ENCODE peak calls at places on chromosomes 12 and 14, in seven cellular contexts. Y, D, O, B, J, N and C are unnamed samples.

GRCh38 chr14:70698288-70698687 is 56.6 kb downstream of the TTC9 start:
- DNase-seq in Y (no peak), D (peak), O (peak), B (no peak), J (peak), N (no peak), C (no peak)

GRCh38 chr14:71460091-71460490 is 472.1 kb upstream of the RGS6 start:
- DNase-seq in Y (no peak), D (no peak), O (no peak), B (no peak), J (no peak), N (no peak), C (no peak)

GRCh38 chr12:112309797-112310196 is 72.4 kb downstream of the HECTD4 start:
- DNase-seq in Y (no peak), D (no peak), O (no peak), B (peak), J (no peak), N (no peak), C (no peak)

GRCh38 chr12:109597795-109598427 is 24.3 kb downstream of the MVK start:
- DNase-seq in Y (peak), D (peak), O (peak), B (peak), J (peak), N (peak), C (peak)

GRCh38 chr12:6084261-6084968 is 40.1 kb downstream of the VWF start:
- DNase-seq in Y (peak), D (no peak), O (peak), B (no peak), J (peak), N (no peak), C (no peak)

GRCh38 chr12:51505363-51505762 is 80.7 kb downstream of the SLC4A8 start:
- DNase-seq in Y (no peak), D (no peak), O (no peak), B (no peak), J (no peak), N (no peak), C (no peak)

GRCh38 chr12:49389092-49389703 is 21.9 kb downstream of the SPATS2 start:
- DNase-seq in Y (no peak), D (peak), O (no peak), B (no peak), J (no peak), N (peak), C (peak)

GRCh38 chr12:21759737-21760136 is 14.8 kb downstream of the KCNJ8 start:
- DNase-seq in Y (no peak), D (no peak), O (no peak), B (no peak), J (no peak), N (no peak), C (no peak)

GRCh38 chr14:57480044-57480443 is 13.6 kb downstream of the CCDC198 start:
- DNase-seq in Y (no peak), D (no peak), O (peak), B (no peak), J (peak), N (no peak), C (no peak)

GRCh38 chr12:563250-563781 is 99.9 kb downstream of the NINJ2 start:
- DNase-seq in Y (no peak), D (no peak), O (no peak), B (no peak), J (no peak), N (peak), C (no peak)

GRCh38 chr14:96554315-96554910 is 52.2 kb downstream of the PAPOLA start:
- DNase-seq in Y (no peak), D (no peak), O (no peak), B (no peak), J (no peak), N (no peak), C (no peak)

GRCh38 chr14:62645649-62646048 is 399.6 kb downstream of the KCNH5 start:
- DNase-seq in Y (no peak), D (no peak), O (no peak), B (no peak), J (no peak), N (no peak), C (no peak)

GRCh38 chr12:132513070-132513398 is 23.1 kb downstream of the FBRSL1 start:
- DNase-seq in Y (no peak), D (no peak), O (no peak), B (no peak), J (peak), N (no peak), C (no peak)

GRCh38 chr14:52342849-52343606 is 28.9 kb downstream of the PTGER2 start:
- DNase-seq in Y (no peak), D (no peak), O (peak), B (no peak), J (peak), N (no peak), C (no peak)
- TF ChIP-seq CTCF in Y (no peak), D (no peak), O (no peak), B (no peak), J (no peak), N (no peak), C (no peak)

GRCh38 chr12:14238224-14238792 is 127.2 kb upstream of the ATF7IP start:
- DNase-seq in Y (no peak), D (no peak), O (peak), B (no peak), J (peak), N (no peak), C (no peak)
- TF ChIP-seq CTCF in Y (peak), D (peak), O (peak), B (peak), J (peak), N (peak), C (peak)

GRCh38 chr14:94461526-94462218 is 9.1 kb upstream of the SERPINA11 start:
- DNase-seq in Y (no peak), D (no peak), O (no peak), B (no peak), J (no peak), N (no peak), C (no peak)
- TF ChIP-seq CTCF in Y (no peak), D (no peak), O (no peak), B (no peak), J (no peak), N (no peak), C (no peak)

DNA sequence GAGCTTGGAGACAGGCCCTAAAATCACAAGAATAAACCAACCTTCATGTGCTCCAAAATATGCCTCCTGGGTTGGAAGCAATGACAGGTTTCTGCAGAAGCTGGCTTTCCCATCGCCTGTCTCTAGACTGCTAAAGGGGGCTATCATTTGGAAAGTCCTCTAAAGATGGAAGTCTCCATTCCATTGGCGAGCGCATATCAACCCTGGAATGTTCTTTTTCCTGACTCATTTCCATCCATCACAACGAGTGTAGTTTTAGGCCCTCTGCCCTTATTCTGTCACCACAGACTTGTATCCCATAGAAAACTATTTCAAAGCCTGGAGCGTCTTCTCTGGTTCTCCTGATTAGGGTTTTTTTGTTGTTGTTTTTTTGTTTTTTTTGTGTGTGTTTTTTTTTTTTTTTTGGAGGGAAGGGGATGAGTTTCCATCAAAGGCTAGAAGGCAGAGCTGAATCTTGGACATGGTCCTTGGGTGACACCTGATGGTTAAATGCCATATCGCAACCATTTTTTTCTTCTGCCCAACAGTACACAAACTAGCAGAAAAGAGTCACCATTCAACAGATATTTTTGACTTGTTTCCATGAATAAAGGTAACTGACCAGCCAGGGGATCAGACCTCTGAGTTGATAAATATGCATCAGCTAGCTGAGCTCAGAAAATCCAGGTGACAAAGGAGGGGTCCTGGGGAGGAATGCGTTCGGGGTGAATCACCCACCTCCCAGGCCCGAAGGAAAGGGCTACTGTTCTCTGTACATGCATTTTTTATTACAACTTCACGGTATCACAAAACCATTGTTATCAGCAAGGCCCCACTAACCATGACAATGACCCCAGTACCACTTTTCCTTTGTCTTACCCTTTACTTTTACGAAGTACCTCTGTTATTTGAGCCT is 40.5 kb downstream of the KCNA5 start:
- DNase-seq in Y (no peak), D (no peak), O (peak), B (peak), J (peak), N (no peak), C (peak)
- TF ChIP-seq CTCF in Y (peak), D (peak), O (peak), B (peak), J (peak), N (no peak), C (peak)

GRCh38 chr12:79121486-79121885 is 256.9 kb downstream of the SYT1 start:
- DNase-seq in Y (no peak), D (no peak), O (peak), B (peak), J (no peak), N (no peak), C (no peak)
- TF ChIP-seq CTCF in Y (no peak), D (peak), O (peak), B (no peak), J (peak), N (no peak), C (peak)